ENCODE peak calls at places on chromosomes 11 and 22, in ten cellular contexts. T is sigmoid colon, C is HCT116, B is stomach, H is vagina, N is transverse colon, U is K562, Z is GM12878, R is endothelial cell of umbilical vein, A is H1. M is an unnamed sample.

GRCh38 chr11:19419813-19420212 is 179.1 kb upstream of the E2F8 start:
- DNase-seq in Z (no peak), U (peak), R (no peak), H (peak), T (no peak), N (no peak), A (no peak), C (no peak), B (no peak), M (no peak)

GRCh38 chr11:64410396-64410718 is 51.4 kb downstream of the RPS6KA4 start:
- DNase-seq in R (no peak), C (no peak), B (no peak), A (no peak), U (no peak), T (no peak), N (no peak), H (no peak), Z (no peak), M (no peak)

GRCh38 chr11:90594658-90595057 is 371.8 kb upstream of the CHORDC1 start:
- DNase-seq in B (no peak), Z (no peak), R (peak), C (no peak), A (no peak), H (no peak), U (no peak), T (no peak), N (no peak), M (no peak)

GRCh38 chr11:131910491-131911387 is 540.3 kb downstream of the NTM start:
- DNase-seq in C (no peak), N (no peak), A (no peak), T (no peak), Z (no peak), B (no peak), R (peak), U (no peak), H (no peak), M (no peak)

GRCh38 chr22:23825246-23825905 is 13.4 kb downstream of the DERL3 start:
- DNase-seq in U (no peak), T (peak), H (no peak), Z (no peak), N (no peak), C (no peak), B (no peak), A (no peak), R (no peak), M (no peak)

GRCh38 chr11:68942090-68942620 is 38.5 kb downstream of the IGHMBP2 start:
- DNase-seq in R (no peak), C (no peak), H (no peak), B (no peak), T (no peak), U (no peak), Z (no peak), N (no peak), A (no peak), M (no peak)

GRCh38 chr22:17131686-17132085 is 10.5 kb upstream of the TMEM121B start:
- DNase-seq in Z (no peak), C (no peak), U (no peak), H (no peak), R (no peak), B (no peak), T (peak), N (no peak), A (peak), M (no peak)

GRCh38 chr11:7906481-7906880 is 24.6 kb downstream of the OR10A6 start:
- DNase-seq in U (no peak), H (no peak), Z (no peak), T (no peak), B (no peak), N (no peak), C (no peak), R (no peak), A (no peak), M (no peak)

GRCh38 chr11:73784080-73784634 is 3.5 kb upstream of the MRPL48 start:
- DNase-seq in C (peak), A (no peak), U (peak), N (no peak), T (no peak), H (no peak), Z (no peak), B (no peak), R (no peak), M (no peak)

GRCh38 chr22:26887456-26887855 is 230.1 kb downstream of the MIAT start:
- DNase-seq in A (no peak), T (no peak), C (no peak), Z (no peak), R (peak), U (no peak), N (no peak), B (no peak), H (no peak), M (no peak)

GRCh38 chr11:47912843-47913437 is 64.8 kb upstream of the NUP160 start:
- DNase-seq in T (no peak), C (no peak), H (no peak), U (no peak), N (no peak), B (no peak), A (no peak), Z (no peak), R (no peak), M (no peak)

GRCh38 chr22:35586771-35587170 is 30.4 kb downstream of the MB start:
- DNase-seq in B (no peak), T (no peak), A (no peak), H (no peak), C (no peak), Z (no peak), N (no peak), R (no peak), U (no peak), M (no peak)

GRCh38 chr11:113932788-113933187 is 28.2 kb downstream of the HTR3B start:
- DNase-seq in C (no peak), A (no peak), N (no peak), R (no peak), T (no peak), H (no peak), B (no peak), U (no peak), Z (no peak), M (no peak)

GRCh38 chr22:27212617-27213177 is 555.3 kb downstream of the MIAT start:
- DNase-seq in A (no peak), Z (no peak), T (peak), C (no peak), U (peak), N (peak), H (peak), B (no peak), R (peak), M (peak)

GRCh38 chr22:28442951-28443876 is 236.4 kb downstream of the TTC28 start:
- DNase-seq in T (peak), H (no peak), Z (no peak), N (peak), B (peak), R (peak), C (no peak), U (peak), A (peak), M (peak)

GRCh38 chr11:65852508-65853248 is 5.3 kb downstream of the CFL1 start:
- DNase-seq in Z (no peak), C (no peak), A (no peak), H (no peak), R (no peak), U (no peak), B (no peak), N (peak), T (peak), M (no peak)

GRCh38 chr22:23495614-23496444 is 84.3 kb downstream of the IGLL1 start:
- DNase-seq in C (no peak), H (no peak), A (no peak), N (no peak), B (no peak), Z (no peak), R (no peak), T (no peak), U (no peak), M (no peak)

GRCh38 chr11:120339394-120339890 is 3.2 kb downstream of the ARHGEF12 start:
- DNase-seq in N (peak), A (no peak), R (peak), C (no peak), Z (no peak), B (peak), U (peak), H (no peak), T (no peak), M (peak)

GRCh38 chr11:108984021-108984420 is 319.2 kb downstream of the DDX10 start:
- DNase-seq in N (no peak), U (no peak), B (no peak), T (no peak), A (no peak), H (no peak), R (no peak), Z (no peak), C (no peak), M (no peak)

GRCh38 chr11:99268895-99269294 is 248.1 kb downstream of the CNTN5 start:
- DNase-seq in B (no peak), Z (no peak), T (no peak), H (no peak), C (no peak), U (no peak), A (no peak), N (no peak), R (no peak), M (no peak)

GRCh38 chr11:73266644-73267015 is 5.5 kb upstream of the P2RY6 start:
- DNase-seq in N (no peak), R (no peak), U (peak), A (no peak), Z (no peak), B (peak), C (no peak), T (peak), H (peak), M (no peak)

GRCh38 chr11:47359586-47359985 is 7.1 kb upstream of the MYBPC3 start:
- DNase-seq in T (no peak), U (no peak), Z (no peak), A (no peak), B (no peak), R (no peak), C (no peak), N (no peak), H (no peak), M (no peak)

GRCh38 chr11:70556884-70557741 is 158.8 kb downstream of the CTTN start:
- DNase-seq in A (no peak), R (no peak), T (no peak), U (no peak), Z (no peak), C (peak), H (no peak), N (peak), B (no peak), M (no peak)

GRCh38 chr22:49873228-49873940 is 19.7 kb downstream of the ZBED4 start:
- DNase-seq in A (no peak), R (no peak), Z (no peak), N (no peak), U (no peak), B (no peak), H (no peak), T (no peak), C (no peak), M (no peak)

GRCh38 chr11:117171648-117172051 is 6.9 kb upstream of the SIDT2 start:
- DNase-seq in B (peak), A (no peak), N (no peak), Z (no peak), U (peak), T (no peak), H (no peak), C (no peak), R (no peak), M (no peak)

GRCh38 chr11:109785714-109786113 is 307.5 kb upstream of the ZC3H12C start:
- DNase-seq in T (no peak), A (no peak), N (no peak), C (no peak), Z (no peak), U (no peak), B (no peak), R (no peak), H (no peak), M (no peak)

GRCh38 chr11:8093931-8094575 is 13.0 kb downstream of the TUB start:
- DNase-seq in Z (no peak), U (no peak), N (no peak), C (no peak), R (no peak), H (no peak), B (peak), A (no peak), T (peak), M (no peak)

GRCh38 chr11:67504023-67504949 is 877 bp downstream of the PITPNM1 start:
- DNase-seq in R (peak), Z (no peak), B (no peak), C (no peak), H (no peak), U (peak), T (no peak), N (peak), A (no peak), M (no peak)

GRCh38 chr22:38900677-38901076 is 28.7 kb upstream of the CBX6 start:
- DNase-seq in B (no peak), H (no peak), N (no peak), R (no peak), T (no peak), U (no peak), A (no peak), C (no peak), Z (no peak), M (no peak)

GRCh38 chr22:28893810-28894209 is 10.4 kb downstream of the ZNRF3 start:
- DNase-seq in U (no peak), H (no peak), Z (no peak), R (no peak), A (no peak), C (no peak), N (no peak), T (peak), B (no peak), M (no peak)

GRCh38 chr11:116930177-116930576 is 92.8 kb upstream of the APOA1 start:
- DNase-seq in R (peak), H (no peak), N (peak), U (no peak), A (no peak), B (no peak), C (no peak), T (no peak), Z (no peak), M (no peak)

GRCh38 chr11:74139151-74139918 is 31.5 kb downstream of the C2CD3 start:
- DNase-seq in N (no peak), C (no peak), A (no peak), Z (no peak), B (no peak), R (no peak), U (no peak), T (no peak), H (no peak), M (no peak)

GRCh38 chr22:46180370-46181137 is 30.2 kb downstream of the PPARA start:
- DNase-seq in R (no peak), H (no peak), A (no peak), C (no peak), U (peak), T (no peak), Z (no peak), B (no peak), N (no peak), M (no peak)

GRCh38 chr22:24421428-24421931 is 5.9 kb upstream of the ADORA2A start:
- DNase-seq in A (peak), T (no peak), B (no peak), R (no peak), C (peak), N (no peak), Z (no peak), U (peak), H (no peak), M (no peak)

GRCh38 chr22:23156286-23156685 is 11.0 kb downstream of the RAB36 start:
- DNase-seq in H (no peak), N (no peak), T (no peak), B (no peak), A (no peak), R (no peak), U (no peak), C (no peak), Z (no peak), M (no peak)

GRCh38 chr11:74462009-74462408 is 5.3 kb downstream of the KCNE3 start:
- DNase-seq in C (no peak), B (peak), A (no peak), T (peak), H (peak), Z (no peak), R (no peak), U (peak), N (peak), M (no peak)

GRCh38 chr22:24391836-24392217 is 35.6 kb upstream of the ADORA2A start:
- DNase-seq in Z (no peak), H (no peak), R (peak), B (no peak), N (no peak), C (no peak), A (no peak), U (no peak), T (no peak), M (no peak)

GRCh38 chr22:44448271-44448780 is 49.7 kb downstream of the RTL6 start:
- DNase-seq in C (no peak), H (no peak), A (no peak), R (no peak), N (peak), Z (no peak), T (peak), B (peak), U (no peak), M (peak)

GRCh38 chr11:61737131-61737530 is 15.3 kb upstream of the MYRF start:
- DNase-seq in N (no peak), U (peak), Z (no peak), B (no peak), C (no peak), H (no peak), T (no peak), R (no peak), A (no peak), M (no peak)
- TF ChIP-seq CTCF in N (no peak), U (peak), Z (peak), B (no peak), C (no peak), H (no peak), T (no peak), R (no peak), A (no peak), M (no peak)

GRCh38 chr11:134068829-134069425 is at the start of gene JAM3:
- DNase-seq in T (peak), Z (peak), C (no peak), B (peak), A (peak), U (peak), H (no peak), R (peak), N (peak), M (peak)
- TF ChIP-seq POLR2A in T (peak), Z (peak), C (no peak), B (no peak), A (no peak), U (no peak), H (no peak), R (peak), N (peak), M (peak)

DNA sequence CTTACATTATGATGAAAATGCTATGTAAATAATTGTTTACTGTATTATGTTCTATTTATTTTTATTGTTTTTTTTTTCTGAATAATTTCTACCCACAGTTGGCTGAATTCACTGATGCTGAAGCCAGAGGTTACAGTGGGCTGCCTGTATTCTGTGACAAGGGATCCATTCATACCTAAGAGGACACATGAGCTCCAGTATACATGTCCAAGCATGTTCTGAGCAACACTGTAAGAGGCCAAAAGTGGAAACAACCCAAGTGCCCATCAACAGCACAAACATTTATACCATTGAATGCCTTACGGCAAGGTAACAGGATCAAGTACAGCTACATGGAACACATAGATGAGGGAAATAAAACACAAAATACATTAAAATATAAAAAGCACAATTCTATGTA is 1.4 kb upstream of the SRSF8 start:
- DNase-seq in R (no peak), C (no peak), T (no peak), A (no peak), N (no peak), H (no peak), B (no peak), Z (no peak), U (no peak), M (no peak)
- TF ChIP-seq POLR2AphosphoS5 in R (no peak), C (no peak), T (no peak), A (no peak), N (no peak), H (no peak), B (no peak), Z (no peak), U (no peak), M (no peak)

GRCh38 chr11:44777537-44778199 is 50.9 kb downstream of the TSPAN18 start:
- DNase-seq in B (peak), U (no peak), Z (no peak), R (no peak), A (no peak), H (no peak), T (peak), C (no peak), N (no peak), M (no peak)

GRCh38 chr11:44776840-44777536 is 50.2 kb downstream of the TSPAN18 start:
- DNase-seq in R (no peak), C (no peak), U (no peak), A (no peak), T (peak), B (peak), Z (no peak), N (no peak), H (no peak), M (no peak)

GRCh38 chr11:44774131-44774530 is 47.4 kb downstream of the TSPAN18 start:
- DNase-seq in T (peak), U (no peak), C (no peak), B (peak), N (peak), R (peak), A (no peak), H (no peak), Z (no peak), M (no peak)

GRCh38 chr11:44774736-44775135 is 48.0 kb downstream of the TSPAN18 start:
- DNase-seq in R (peak), A (no peak), C (no peak), B (no peak), U (no peak), H (no peak), N (no peak), T (no peak), Z (no peak), M (no peak)

DNA sequence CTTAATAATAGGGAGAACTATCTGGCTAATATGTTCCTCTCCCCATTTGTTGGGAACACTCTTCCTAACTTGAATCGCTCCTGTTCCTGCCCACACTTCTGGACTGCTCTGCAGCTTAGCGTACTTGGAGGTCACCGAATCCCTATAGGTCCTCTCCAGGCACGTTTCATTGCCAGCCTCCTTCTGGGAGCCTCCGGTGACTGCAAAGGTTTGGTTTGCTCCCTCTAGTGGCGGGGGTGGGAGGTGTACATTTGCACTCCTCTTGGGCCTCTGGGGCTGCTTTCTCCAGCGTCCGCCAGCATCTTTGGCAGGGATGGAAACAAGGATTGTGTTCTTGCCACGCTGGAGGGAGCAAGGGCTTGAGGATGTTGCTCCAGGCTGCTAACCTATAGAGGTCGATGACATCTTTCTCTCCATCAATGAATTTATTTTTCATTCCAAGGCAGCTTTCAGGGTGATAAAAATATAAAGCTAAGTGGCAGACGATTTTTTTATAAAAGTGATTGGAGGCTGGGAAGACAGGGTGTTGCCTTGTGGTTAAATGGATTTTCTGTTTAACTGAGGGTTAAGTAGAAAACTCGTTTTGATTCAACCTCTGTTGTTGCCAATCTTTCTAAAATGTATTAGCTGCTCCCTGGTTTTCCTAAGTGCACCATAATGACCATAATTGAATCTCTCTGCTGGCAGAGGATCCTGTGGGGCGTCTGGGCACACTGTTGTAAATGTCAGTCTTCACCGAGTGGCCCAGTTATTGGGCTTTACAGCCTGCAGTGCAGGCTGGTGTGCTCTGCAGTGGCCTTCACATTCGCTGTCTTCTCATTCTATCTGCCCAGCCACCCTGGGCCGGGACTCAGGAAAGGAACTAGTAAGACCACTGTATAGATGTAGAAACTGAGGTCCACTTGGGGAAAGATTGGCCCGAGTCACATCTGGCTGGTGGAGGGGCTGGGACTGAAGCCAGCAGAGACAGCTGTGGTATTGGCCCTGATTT is 48.9 kb downstream of the TSPAN18 start:
- DNase-seq in R (peak), H (no peak), B (peak), Z (no peak), U (peak), T (peak), A (no peak), N (peak), C (peak), M (peak)
- TF ChIP-seq CTCF in R (peak), H (no peak), B (no peak), Z (peak), U (peak), T (peak), A (peak), N (peak), C (peak), M (peak)

M was measured in prostate gland.